ENCODE peak calls at places on chromosomes 7 and 10, in four cellular contexts. One of them, this sample, is unnamed.

GRCh38 chr7:36764929-36765328 is 40.6 kb upstream of the AOAH start:
- DNase-seq in cardiac muscle cell: peak; percentile 83
- DNase-seq in Panc1: no peak
- DNase-seq in small intestine: no peak
- DNase-seq in this sample: no peak

GRCh38 chr7:31067491-31067890 is 15.4 kb downstream of the ADCYAP1R1 start:
- DNase-seq in cardiac muscle cell: no peak
- DNase-seq in Panc1: no peak
- DNase-seq in small intestine: no peak
- DNase-seq in this sample: no peak

GRCh38 chr10:92242910-92243671 is 47.8 kb downstream of the CPEB3 start:
- DNase-seq in cardiac muscle cell: peak; percentile 78
- DNase-seq in Panc1: peak; percentile 39
- DNase-seq in small intestine: peak; percentile 84
- DNase-seq in this sample: peak; percentile 43

GRCh38 chr7:27169658-27170493 is 4.2 kb downstream of the HOXA10 start:
- DNase-seq in cardiac muscle cell: no peak
- DNase-seq in Panc1: no peak
- DNase-seq in small intestine: no peak
- DNase-seq in this sample: peak; percentile 81

GRCh38 chr7:40698214-40698920 is 563.6 kb downstream of the SUGCT start:
- DNase-seq in cardiac muscle cell: no peak
- DNase-seq in Panc1: no peak
- DNase-seq in small intestine: no peak
- DNase-seq in this sample: no peak

GRCh38 chr7:40780431-40780830 is 645.6 kb downstream of the SUGCT start:
- DNase-seq in cardiac muscle cell: no peak
- DNase-seq in Panc1: no peak
- DNase-seq in small intestine: no peak
- DNase-seq in this sample: no peak

GRCh38 chr10:63673246-63673645 is 152.0 kb downstream of the REEP3 start:
- DNase-seq in cardiac muscle cell: no peak
- DNase-seq in Panc1: no peak
- DNase-seq in small intestine: no peak
- DNase-seq in this sample: no peak

GRCh38 chr10:10092581-10092980 is 925.1 kb upstream of the CELF2 start:
- DNase-seq in cardiac muscle cell: peak; percentile 69
- DNase-seq in Panc1: no peak
- DNase-seq in small intestine: no peak
- DNase-seq in this sample: no peak

GRCh38 chr10:106557951-106558733 is 606.4 kb downstream of the SORCS1 start:
- DNase-seq in cardiac muscle cell: peak; percentile 50
- DNase-seq in Panc1: no peak
- DNase-seq in small intestine: no peak
- DNase-seq in this sample: no peak

GRCh38 chr7:47405921-47406765 is 175.8 kb downstream of the TNS3 start:
- DNase-seq in cardiac muscle cell: peak; percentile 38
- DNase-seq in Panc1: no peak
- DNase-seq in small intestine: peak; percentile 75
- DNase-seq in this sample: peak; percentile 78

GRCh38 chr7:36396150-36396549 is 6.5 kb downstream of the ANLN start:
- DNase-seq in cardiac muscle cell: no peak
- DNase-seq in Panc1: no peak
- DNase-seq in small intestine: no peak
- DNase-seq in this sample: peak; percentile 56

GRCh38 chr7:83649701-83650100 is 762 bp upstream of the SEMA3E start:
- DNase-seq in cardiac muscle cell: no peak
- DNase-seq in Panc1: no peak
- DNase-seq in small intestine: no peak
- DNase-seq in this sample: no peak

GRCh38 chr10:88478256-88478655 is 104.9 kb downstream of the RNLS start:
- DNase-seq in cardiac muscle cell: no peak
- DNase-seq in Panc1: no peak
- DNase-seq in small intestine: no peak
- DNase-seq in this sample: no peak

GRCh38 chr10:30387646-30388243 is 38.7 kb upstream of the MTPAP start:
- DNase-seq in cardiac muscle cell: peak; percentile 25
- DNase-seq in Panc1: no peak
- DNase-seq in small intestine: no peak
- DNase-seq in this sample: peak; percentile 59

GRCh38 chr10:119483839-119484238 is 58.7 kb downstream of the RGS10 start:
- DNase-seq in cardiac muscle cell: no peak
- DNase-seq in Panc1: no peak
- DNase-seq in small intestine: no peak
- DNase-seq in this sample: no peak

GRCh38 chr7:130995252-130996081 is 261.5 kb upstream of the KLF14 start:
- DNase-seq in cardiac muscle cell: no peak
- DNase-seq in Panc1: no peak
- DNase-seq in small intestine: peak; percentile 76
- DNase-seq in this sample: no peak

GRCh38 chr10:18455086-18455884 is 196.1 kb downstream of the NSUN6 start:
- DNase-seq in cardiac muscle cell: no peak
- DNase-seq in Panc1: no peak
- DNase-seq in small intestine: no peak
- DNase-seq in this sample: no peak

GRCh38 chr10:68184546-68184945 is 47.4 kb downstream of the ATOH7 start:
- DNase-seq in cardiac muscle cell: peak; percentile 21
- DNase-seq in Panc1: no peak
- DNase-seq in small intestine: no peak
- DNase-seq in this sample: no peak

GRCh38 chr10:71351628-71352319 is 32.7 kb downstream of the SLC29A3 start:
- DNase-seq in cardiac muscle cell: no peak
- DNase-seq in Panc1: no peak
- DNase-seq in small intestine: peak; percentile 38
- DNase-seq in this sample: no peak

GRCh38 chr7:29562307-29562706 is 1.3 kb upstream of the PRR15 start:
- DNase-seq in cardiac muscle cell: no peak
- DNase-seq in Panc1: no peak
- DNase-seq in small intestine: peak; percentile 23
- DNase-seq in this sample: no peak

GRCh38 chr10:14580933-14581332 is 193.8 kb downstream of the FAM107B start:
- DNase-seq in cardiac muscle cell: no peak
- DNase-seq in Panc1: no peak
- DNase-seq in small intestine: no peak
- DNase-seq in this sample: no peak

GRCh38 chr10:120076966-120077706 is 184.6 kb downstream of the SEC23IP start:
- DNase-seq in cardiac muscle cell: no peak
- DNase-seq in Panc1: no peak
- DNase-seq in small intestine: no peak
- DNase-seq in this sample: no peak

GRCh38 chr10:132908621-132909295 is 33.6 kb downstream of the CFAP46 start:
- DNase-seq in cardiac muscle cell: no peak
- DNase-seq in Panc1: no peak
- DNase-seq in small intestine: no peak
- DNase-seq in this sample: no peak

GRCh38 chr10:48384699-48384982 is 78.2 kb downstream of the MAPK8 start:
- DNase-seq in cardiac muscle cell: peak; percentile 37
- DNase-seq in Panc1: no peak
- DNase-seq in small intestine: no peak
- DNase-seq in this sample: no peak

GRCh38 chr7:36683695-36684357 is 40.5 kb downstream of the AOAH start:
- DNase-seq in cardiac muscle cell: peak; percentile 71
- DNase-seq in Panc1: no peak
- DNase-seq in small intestine: peak; percentile 59
- DNase-seq in this sample: no peak

GRCh38 chr7:17507717-17508116 is 209.3 kb downstream of the AHR start:
- DNase-seq in cardiac muscle cell: no peak
- DNase-seq in Panc1: no peak
- DNase-seq in small intestine: peak; percentile 35
- DNase-seq in this sample: no peak

GRCh38 chr7:16494551-16494950 is 29.0 kb upstream of the SOSTDC1 start:
- DNase-seq in cardiac muscle cell: no peak
- DNase-seq in Panc1: no peak
- DNase-seq in small intestine: no peak
- DNase-seq in this sample: no peak

GRCh38 chr7:23043441-23043840 is 29.5 kb upstream of the HYCC1 start:
- DNase-seq in cardiac muscle cell: no peak
- DNase-seq in Panc1: no peak
- DNase-seq in small intestine: no peak
- DNase-seq in this sample: no peak

GRCh38 chr7:144834516-144835165 is 1.2 kb downstream of the TPK1 start:
- DNase-seq in cardiac muscle cell: peak; percentile 55
- DNase-seq in Panc1: no peak
- DNase-seq in small intestine: peak; percentile 66
- DNase-seq in this sample: no peak

GRCh38 chr7:43530553-43531410 is 52.1 kb upstream of the STK17A start:
- DNase-seq in cardiac muscle cell: no peak
- DNase-seq in Panc1: no peak
- DNase-seq in small intestine: peak; percentile 29
- DNase-seq in this sample: no peak

GRCh38 chr7:27295236-27295635 is 52.6 kb downstream of the EVX1 start:
- DNase-seq in cardiac muscle cell: no peak
- DNase-seq in Panc1: no peak
- DNase-seq in small intestine: no peak
- DNase-seq in this sample: no peak

GRCh38 chr10:70652761-70653657 is 19.3 kb upstream of the ADAMTS14 start:
- DNase-seq in cardiac muscle cell: peak; percentile 87
- DNase-seq in Panc1: no peak
- DNase-seq in small intestine: no peak
- DNase-seq in this sample: peak; percentile 45

GRCh38 chr7:116210345-116211005 is at the start of gene TES:
- DNase-seq in cardiac muscle cell: peak; percentile 75
- DNase-seq in Panc1: no peak
- DNase-seq in small intestine: peak; percentile 85
- DNase-seq in this sample: peak; percentile 78

GRCh38 chr7:48337012-48337621 is 165.9 kb downstream of the ABCA13 start:
- DNase-seq in cardiac muscle cell: peak; percentile 33
- DNase-seq in Panc1: peak; percentile 35
- DNase-seq in small intestine: peak; percentile 6
- DNase-seq in this sample: no peak

GRCh38 chr7:35248576-35249536 is 5.0 kb downstream of the TBX20 start:
- DNase-seq in cardiac muscle cell: no peak
- DNase-seq in Panc1: no peak
- DNase-seq in small intestine: no peak
- DNase-seq in this sample: no peak

GRCh38 chr7:11193131-11193867 is 219.6 kb downstream of the PHF14 start:
- DNase-seq in cardiac muscle cell: peak; percentile 75
- DNase-seq in Panc1: no peak
- DNase-seq in small intestine: no peak
- DNase-seq in this sample: no peak

DNA sequence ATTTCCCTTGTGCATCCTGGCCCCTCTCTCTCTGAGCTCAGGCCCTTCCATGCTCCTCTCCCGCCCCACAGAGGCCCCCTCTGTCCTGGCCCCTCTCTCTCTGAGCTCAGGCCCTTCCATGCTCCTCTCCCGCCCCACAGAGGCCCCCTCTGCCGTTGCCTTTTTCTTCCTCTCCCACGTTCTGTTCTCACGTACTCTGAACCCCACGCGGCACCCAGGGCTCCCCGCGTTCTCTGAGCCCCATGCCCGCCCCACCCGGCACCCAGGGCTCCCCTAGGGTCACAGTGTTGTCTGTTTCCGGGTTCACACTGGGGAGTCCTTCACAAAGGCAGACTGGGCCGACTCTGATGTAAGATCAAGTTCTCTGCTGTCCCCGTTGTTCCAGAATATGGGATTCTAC is 336.8 kb downstream of the DNAJB6 start:
- DNase-seq in cardiac muscle cell: no peak
- DNase-seq in Panc1: no peak
- DNase-seq in small intestine: no peak
- DNase-seq in this sample: peak; percentile 28
- H3K27me3 ChIP-seq in cardiac muscle cell: peaks cover 17% of the 10 kb centered on the region
- H3K27me3 ChIP-seq in Panc1: no peaks in the 10 kb centered on the region
- H3K27me3 ChIP-seq in small intestine: no peaks in the 10 kb centered on the region
- H3K27me3 ChIP-seq in this sample: no peaks in the 10 kb centered on the region

GRCh38 chr10:101133489-101134298 is 2.6 kb downstream of the TLX1 start:
- DNase-seq in cardiac muscle cell: no peak
- DNase-seq in Panc1: no peak
- DNase-seq in small intestine: no peak
- DNase-seq in this sample: no peak
- H3K27me3 ChIP-seq in cardiac muscle cell: peaks cover 100% of the 10 kb centered on the region
- H3K27me3 ChIP-seq in Panc1: peaks cover 14% of the 10 kb centered on the region
- H3K27me3 ChIP-seq in small intestine: peaks cover 11% of the 10 kb centered on the region
- H3K27me3 ChIP-seq in this sample: peaks cover 98% of the 10 kb centered on the region

DNA sequence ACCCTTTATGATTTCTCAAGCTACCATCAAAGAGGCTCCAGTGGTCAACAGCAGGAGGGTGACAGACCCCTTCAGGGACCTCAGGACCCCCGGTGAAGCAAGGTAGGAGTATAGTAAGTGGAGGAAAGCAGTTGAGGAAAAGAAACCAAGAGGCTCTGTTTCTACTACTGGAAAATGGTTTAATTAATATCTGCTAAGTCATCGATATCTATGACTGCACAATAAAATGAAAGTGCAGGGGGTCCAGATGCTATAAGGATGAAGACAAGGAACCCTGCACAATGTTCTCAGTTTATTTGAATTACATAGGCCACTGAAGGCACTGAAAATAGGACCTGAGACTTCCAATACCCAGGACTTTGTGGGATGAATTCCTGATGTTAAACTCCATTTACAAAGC is 23.7 kb downstream of the AMPH start:
- DNase-seq in cardiac muscle cell: no peak
- DNase-seq in Panc1: no peak
- DNase-seq in small intestine: no peak
- DNase-seq in this sample: no peak
- H3K27me3 ChIP-seq in cardiac muscle cell: no peaks in the 10 kb centered on the region
- H3K27me3 ChIP-seq in Panc1: peaks cover 3% of the 10 kb centered on the region
- H3K27me3 ChIP-seq in small intestine: no peaks in the 10 kb centered on the region
- H3K27me3 ChIP-seq in this sample: no peaks in the 10 kb centered on the region

DNA sequence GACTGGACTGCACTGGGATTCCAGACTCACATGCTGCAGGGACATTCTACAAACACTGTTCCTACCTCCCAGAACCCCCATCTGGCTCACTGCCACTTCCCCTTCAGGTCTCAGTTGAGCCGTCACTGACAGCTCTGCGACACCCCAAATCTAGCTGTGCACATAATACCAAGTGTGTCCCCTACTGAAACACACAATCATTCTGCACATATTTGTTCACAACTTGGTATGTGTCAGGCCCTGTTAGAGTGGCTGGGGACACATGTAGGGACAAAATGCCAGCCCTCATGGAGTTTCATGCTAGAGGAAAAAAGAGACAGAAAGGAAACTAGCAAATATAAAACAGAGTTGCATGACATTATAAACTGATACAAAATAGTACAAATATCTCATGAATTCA is 5.3 kb downstream of the PRKCQ start:
- DNase-seq in cardiac muscle cell: no peak
- DNase-seq in Panc1: no peak
- DNase-seq in small intestine: no peak
- DNase-seq in this sample: no peak
- H3K27me3 ChIP-seq in cardiac muscle cell: peaks cover 21% of the 10 kb centered on the region
- H3K27me3 ChIP-seq in Panc1: peaks cover 10% of the 10 kb centered on the region
- H3K27me3 ChIP-seq in small intestine: no peaks in the 10 kb centered on the region
- H3K27me3 ChIP-seq in this sample: peaks cover 35% of the 10 kb centered on the region

DNA sequence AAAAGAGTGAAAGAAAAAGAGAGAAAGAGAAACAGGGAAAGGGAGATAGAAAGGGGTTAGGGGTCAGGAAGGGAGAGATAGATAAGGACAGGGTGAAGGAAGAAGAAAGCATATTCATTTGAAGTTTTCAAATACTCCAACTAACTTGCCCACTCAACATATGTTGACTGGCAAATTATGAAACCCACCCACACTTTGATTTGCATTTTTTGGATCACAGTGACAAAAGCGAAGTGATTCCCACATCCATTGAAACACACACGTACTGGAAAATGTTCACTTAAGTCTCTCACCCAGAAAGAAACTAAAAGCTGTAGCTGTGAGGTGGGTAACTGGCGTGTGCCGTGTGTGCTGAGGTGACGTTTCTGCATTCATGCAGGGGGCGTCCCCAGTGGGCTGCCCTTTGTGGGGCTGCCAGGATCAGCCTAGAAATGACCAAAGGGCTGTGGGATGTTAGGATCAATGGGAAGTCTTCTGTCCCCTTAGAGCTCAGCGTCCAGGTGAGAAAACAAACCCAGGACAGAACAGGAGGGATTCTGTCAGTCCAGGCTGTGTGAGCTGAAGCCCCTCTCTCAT is 134.9 kb upstream of the ADARB2 start:
- DNase-seq in cardiac muscle cell: no peak
- DNase-seq in Panc1: no peak
- DNase-seq in small intestine: no peak
- DNase-seq in this sample: no peak
- H3K27me3 ChIP-seq in cardiac muscle cell: no peaks in the 10 kb centered on the region
- H3K27me3 ChIP-seq in Panc1: no peaks in the 10 kb centered on the region
- H3K27me3 ChIP-seq in small intestine: no peaks in the 10 kb centered on the region
- H3K27me3 ChIP-seq in this sample: peaks cover 9% of the 10 kb centered on the region